ENCODE peak calls at places on chromosomes 16 and 17, in eight cellular contexts. O is brain microvascular endothelial cell, F is IMR-90, I is left lung, R is A673, C is upper lobe of right lung, M is body of pancreas, B is pancreas. E is an unnamed sample.

GRCh38 chr16:86667035-86667434 is 88.7 kb downstream of the FOXL1 start:
- DNase-seq in O (no peak), F (no peak), I (no peak), R (no peak), C (no peak), M (no peak), B (no peak), E (no peak)

GRCh38 chr17:68353121-68353521 is 61.8 kb downstream of the ARSG start:
- DNase-seq in O (no peak), F (no peak), I (no peak), R (no peak), C (no peak), M (no peak), B (no peak), E (no peak)

GRCh38 chr17:29726721-29727252 is 104.1 kb upstream of the CORO6 start:
- DNase-seq in O (peak; percentile 60), F (peak; percentile 39), I (no peak), R (peak; percentile 98), C (no peak), M (no peak), B (no peak), E (no peak)

GRCh38 chr16:72789921-72790320 is 258.0 kb downstream of the ZFHX3 start:
- DNase-seq in O (no peak), F (no peak), I (no peak), R (no peak), C (no peak), M (no peak), B (no peak), E (no peak)

GRCh38 chr16:78836802-78837489 is 737.5 kb downstream of the WWOX start:
- DNase-seq in O (no peak), F (no peak), I (no peak), R (no peak), C (no peak), M (no peak), B (no peak), E (no peak)

GRCh38 chr17:32609085-32609484 is 122.3 kb downstream of the CDK5R1 start:
- DNase-seq in O (no peak), F (no peak), I (peak; percentile 41), R (no peak), C (peak; percentile 72), M (peak; percentile 38), B (peak; percentile 34), E (no peak)

GRCh38 chr16:65828296-65828695 is 538.2 kb upstream of the CDH5 start:
- DNase-seq in O (no peak), F (no peak), I (no peak), R (no peak), C (no peak), M (no peak), B (no peak), E (no peak)

GRCh38 chr17:76994237-76994637 is 126.0 kb downstream of the MGAT5B start:
- DNase-seq in O (no peak), F (no peak), I (no peak), R (no peak), C (peak; percentile 7), M (no peak), B (no peak), E (no peak)

GRCh38 chr17:80978499-80979497 is 12.8 kb upstream of the CHMP6 start:
- DNase-seq in O (peak; percentile 17), F (peak; percentile 22), I (no peak), R (no peak), C (no peak), M (no peak), B (no peak), E (no peak)

GRCh38 chr17:76957600-76958464 is 89.6 kb downstream of the MGAT5B start:
- DNase-seq in O (peak; percentile 12), F (peak; percentile 21), I (no peak), R (no peak), C (no peak), M (no peak), B (no peak), E (peak; percentile 46)

GRCh38 chr16:87877942-87878507 is 8.7 kb upstream of the SLC7A5 start:
- DNase-seq in O (no peak), F (no peak), I (no peak), R (no peak), C (no peak), M (no peak), B (no peak), E (no peak)

GRCh38 chr16:27432600-27432957 is 30.6 kb downstream of the IL21R start:
- DNase-seq in O (peak; percentile 56), F (peak; percentile 82), I (peak; percentile 15), R (no peak), C (no peak), M (no peak), B (no peak), E (no peak)

GRCh38 chr16:5509336-5509735 is 411.7 kb upstream of the EEF2KMT start:
- DNase-seq in O (no peak), F (no peak), I (no peak), R (no peak), C (no peak), M (no peak), B (no peak), E (peak; percentile 66)

GRCh38 chr16:19102187-19102872 is 11.4 kb upstream of the ITPRIPL2 start:
- DNase-seq in O (no peak), F (no peak), I (no peak), R (no peak), C (no peak), M (no peak), B (no peak), E (no peak)

GRCh38 chr17:77222356-77222755 is 81.6 kb downstream of the SEC14L1 start:
- DNase-seq in O (no peak), F (no peak), I (no peak), R (peak; percentile 73), C (no peak), M (no peak), B (no peak), E (no peak)

GRCh38 chr17:81701288-81702071 is 1.7 kb upstream of the MRPL12 start:
- DNase-seq in O (no peak), F (no peak), I (no peak), R (no peak), C (no peak), M (no peak), B (no peak), E (no peak)

GRCh38 chr17:67017895-67018294 is 26.5 kb upstream of the CACNG1 start:
- DNase-seq in O (no peak), F (no peak), I (no peak), R (no peak), C (no peak), M (no peak), B (no peak), E (no peak)

GRCh38 chr17:67018429-67019125 is 25.8 kb upstream of the CACNG1 start:
- DNase-seq in O (no peak), F (no peak), I (no peak), R (no peak), C (no peak), M (no peak), B (no peak), E (no peak)

GRCh38 chr17:67013891-67014290 is 30.5 kb upstream of the CACNG1 start:
- DNase-seq in O (no peak), F (no peak), I (no peak), R (no peak), C (no peak), M (no peak), B (no peak), E (no peak)

GRCh38 chr17:67015001-67015400 is 29.4 kb upstream of the CACNG1 start:
- DNase-seq in O (no peak), F (no peak), I (no peak), R (no peak), C (no peak), M (no peak), B (no peak), E (no peak)

GRCh38 chr17:67016039-67016762 is 28.2 kb upstream of the CACNG1 start:
- DNase-seq in O (no peak), F (no peak), I (no peak), R (no peak), C (no peak), M (no peak), B (no peak), E (no peak)
- TF ChIP-seq CTCF in O (no peak), F (no peak), I (no peak), R (no peak), C (no peak), M (no peak), B (no peak), E (no peak)

GRCh38 chr17:66526827-66527226 is 224.4 kb downstream of the PRKCA start:
- DNase-seq in O (no peak), F (no peak), I (no peak), R (no peak), C (no peak), M (no peak), B (no peak), E (no peak)
- H3K27ac ChIP-seq in O (no peak overlapping the region), F (no peak overlapping the region), I (no peak overlapping the region), R (no peak overlapping the region), C (no peak overlapping the region), M (no peak overlapping the region), B (no peak overlapping the region), E (peak overlapping the region; percentile 66)

GRCh38 chr16:62940573-62940972 is 904.3 kb upstream of the CDH8 start:
- DNase-seq in O (no peak), F (no peak), I (no peak), R (no peak), C (no peak), M (no peak), B (no peak), E (no peak)
- H3K4me3 ChIP-seq in O (no peak overlapping the region), F (no peak overlapping the region), I (no peak overlapping the region), R (no peak overlapping the region), C (no peak overlapping the region), M (no peak overlapping the region), B (no peak overlapping the region), E (no peak overlapping the region)

GRCh38 chr16:56269824-56270684 is 78.8 kb downstream of the GNAO1 start:
- DNase-seq in O (peak; percentile 81), F (peak; percentile 86), I (no peak), R (peak; percentile 12), C (peak; percentile 64), M (no peak), B (no peak), E (peak; percentile 72)
- TF ChIP-seq CTCF in O (peak; percentile 72), F (peak; percentile 52), I (no peak), R (no peak), C (no peak), M (no peak), B (no peak), E (peak; percentile 52)

GRCh38 chr17:1368588-1368987 is 31.4 kb downstream of the YWHAE start:
- DNase-seq in O (no peak), F (no peak), I (no peak), R (no peak), C (no peak), M (no peak), B (no peak), E (no peak)
- H3K27ac ChIP-seq in O (no peak overlapping the region), F (no peak overlapping the region), I (no peak overlapping the region), R (no peak overlapping the region), C (no peak overlapping the region), M (no peak overlapping the region), B (no peak overlapping the region), E (no peak overlapping the region)

GRCh38 chr17:49616086-49616485 is 40.4 kb downstream of the NXPH3 start:
- DNase-seq in O (no peak), F (no peak), I (no peak), R (no peak), C (no peak), M (no peak), B (no peak), E (no peak)
- H3K4me3 ChIP-seq in O (no peak overlapping the region), F (no peak overlapping the region), I (no peak overlapping the region), R (no peak overlapping the region), C (no peak overlapping the region), M (no peak overlapping the region), B (no peak overlapping the region), E (no peak overlapping the region)

GRCh38 chr16:30041841-30042240 is 10.8 kb upstream of the TLCD3B start:
- DNase-seq in O (no peak), F (peak; percentile 46), I (no peak), R (peak; percentile 57), C (no peak), M (no peak), B (no peak), E (no peak)
- TF ChIP-seq CTCF in O (peak; percentile 33), F (peak; percentile 61), I (peak; percentile 34), R (peak; percentile 63), C (peak; percentile 46), M (peak; percentile 52), B (peak; percentile 25), E (peak; percentile 47)